ENCODE peak calls at places on chromosome 10, in six cellular contexts. P, X, J, C, W and B are unnamed samples.

GRCh38 chr10:4316166-4316810 is 509.7 kb upstream of the AKR1E2 start:
- DNase-seq in J (peak), X (no peak), C (no peak), P (no peak), W (no peak), B (no peak)

GRCh38 chr10:96858706-96859050 is 26.6 kb downstream of the LCOR start:
- DNase-seq in W (no peak), P (no peak), X (no peak), J (no peak), C (no peak), B (no peak)

GRCh38 chr10:100509241-100509640 is 10.4 kb downstream of the SEC31B start:
- DNase-seq in W (no peak), X (no peak), J (no peak), C (no peak), P (no peak), B (no peak)

GRCh38 chr10:127570036-127570435 is 20.9 kb downstream of the NPS start:
- DNase-seq in J (no peak), X (no peak), C (no peak), P (no peak), W (no peak), B (no peak)

GRCh38 chr10:128087884-128088695 is 38.1 kb downstream of the MKI67 start:
- DNase-seq in J (peak), P (no peak), C (no peak), W (no peak), X (no peak), B (no peak)

GRCh38 chr10:84375011-84375410 is 46.6 kb downstream of the CCSER2 start:
- DNase-seq in X (no peak), C (peak), W (no peak), J (no peak), P (peak), B (no peak)

GRCh38 chr10:50605280-50606270 is 18.2 kb downstream of the SGMS1 start:
- DNase-seq in W (peak), P (peak), X (no peak), J (no peak), C (no peak), B (no peak)

GRCh38 chr10:75782463-75783248 is 351.2 kb downstream of the LRMDA start:
- DNase-seq in W (no peak), P (no peak), C (no peak), X (no peak), J (no peak), B (no peak)

GRCh38 chr10:7971949-7972348 is 82.5 kb upstream of the GATA3 start:
- DNase-seq in C (no peak), J (no peak), X (no peak), W (no peak), P (no peak), B (no peak)

GRCh38 chr10:62584216-62584615 is 210.0 kb downstream of the ZNF365 start:
- DNase-seq in P (no peak), X (no peak), W (no peak), J (peak), C (no peak), B (no peak)

GRCh38 chr10:52653510-52653909 is 119.1 kb downstream of the MBL2 start:
- DNase-seq in W (no peak), P (no peak), J (no peak), X (no peak), C (no peak), B (no peak)

GRCh38 chr10:114850126-114850525 is 28.5 kb downstream of the FHIP2A start:
- DNase-seq in P (no peak), J (no peak), X (no peak), C (no peak), W (no peak), B (no peak)

GRCh38 chr10:13834581-13835286 is 248.0 kb downstream of the PRPF18 start:
- DNase-seq in C (no peak), P (no peak), J (no peak), W (no peak), X (no peak), B (no peak)

GRCh38 chr10:132434405-132435005 is 37.5 kb downstream of the PWWP2B start:
- DNase-seq in X (no peak), P (no peak), C (no peak), W (no peak), J (no peak), B (no peak)

GRCh38 chr10:72056113-72056512 is 32.2 kb downstream of the SPOCK2 start:
- DNase-seq in C (no peak), W (no peak), J (no peak), P (no peak), X (no peak), B (no peak)

GRCh38 chr10:110426294-110427153 is 71.2 kb upstream of the DUSP5 start:
- DNase-seq in J (peak), X (no peak), P (no peak), W (no peak), C (no peak), B (no peak)

GRCh38 chr10:48287417-48288391 is 13.2 kb upstream of the FRMPD2 start:
- DNase-seq in P (peak), X (no peak), J (no peak), C (no peak), W (no peak), B (no peak)

GRCh38 chr10:7170626-7171322 is 240.1 kb downstream of the SFMBT2 start:
- DNase-seq in X (no peak), P (no peak), J (no peak), C (no peak), W (no peak), B (no peak)

GRCh38 chr10:69051303-69051702 is 36.6 kb upstream of the SRGN start:
- DNase-seq in C (no peak), J (no peak), P (no peak), W (no peak), X (no peak), B (no peak)

GRCh38 chr10:70551491-70551890 is 51.0 kb downstream of the PRF1 start:
- DNase-seq in P (no peak), W (no peak), C (no peak), X (no peak), J (no peak), B (no peak)